ENCODE peak calls at places on chromosomes 1 and 21, in seven cellular contexts. G, Y, N, R, Q, J and H are unnamed samples.

GRCh38 chr1:117616356-117616755 is 10.5 kb downstream of the TENT5C start:
- DNase-seq in G (no peak), Y (no peak), N (no peak), R (no peak), Q (no peak), J (no peak), H (no peak)

GRCh38 chr21:25375675-25376074 is 231.6 kb downstream of the MRPL39 start:
- DNase-seq in G (no peak), Y (no peak), N (no peak), R (peak), Q (peak), J (no peak), H (no peak)

GRCh38 chr1:211788626-211789025 is 41.9 kb downstream of the LPGAT1 start:
- DNase-seq in G (no peak), Y (no peak), N (no peak), R (no peak), Q (no peak), J (no peak), H (no peak)

GRCh38 chr21:17570773-17571172 is 41.9 kb downstream of the BTG3 start:
- DNase-seq in G (no peak), Y (no peak), N (no peak), R (no peak), Q (no peak), J (no peak), H (no peak)

GRCh38 chr1:178065250-178065649 is 28.7 kb upstream of the RASAL2 start:
- DNase-seq in G (no peak), Y (no peak), N (peak), R (no peak), Q (no peak), J (no peak), H (no peak)

GRCh38 chr1:242002528-242002927 is 3.6 kb upstream of the MAP1LC3C start:
- DNase-seq in G (no peak), Y (no peak), N (no peak), R (no peak), Q (peak), J (no peak), H (no peak)

GRCh38 chr1:172948457-172948856 is 102.3 kb downstream of the TNFSF18 start:
- DNase-seq in G (no peak), Y (peak), N (no peak), R (no peak), Q (peak), J (no peak), H (no peak)

GRCh38 chr1:44267438-44267837 is 54.2 kb downstream of the DMAP1 start:
- DNase-seq in G (peak), Y (no peak), N (no peak), R (no peak), Q (no peak), J (no peak), H (no peak)

GRCh38 chr1:71796044-71796443 is 486.3 kb downstream of the NEGR1 start:
- DNase-seq in G (peak), Y (no peak), N (no peak), R (no peak), Q (no peak), J (no peak), H (no peak)

GRCh38 chr1:150567717-150568561 is 11.5 kb downstream of the MCL1 start:
- DNase-seq in G (peak), Y (no peak), N (peak), R (peak), Q (peak), J (no peak), H (peak)

GRCh38 chr21:33994373-33994772 is 78.8 kb upstream of the ATP5PO start:
- DNase-seq in G (no peak), Y (no peak), N (no peak), R (no peak), Q (no peak), J (no peak), H (no peak)

GRCh38 chr1:226601456-226601855 is 52.9 kb downstream of the STUM start:
- DNase-seq in G (no peak), Y (no peak), N (no peak), R (no peak), Q (no peak), J (no peak), H (no peak)

GRCh38 chr1:20600156-20600555 is 11.3 kb downstream of the CDA start:
- DNase-seq in G (no peak), Y (no peak), N (no peak), R (no peak), Q (no peak), J (no peak), H (no peak)

GRCh38 chr1:15948600-15949452 is 27.1 kb downstream of the ZBTB17 start:
- DNase-seq in G (no peak), Y (no peak), N (no peak), R (peak), Q (peak), J (no peak), H (no peak)

GRCh38 chr1:183589836-183590224 is 429 bp downstream of the NCF2 start:
- DNase-seq in G (no peak), Y (no peak), N (no peak), R (no peak), Q (no peak), J (peak), H (no peak)

GRCh38 chr1:25692560-25692959 is 76.0 kb downstream of the MAN1C1 start:
- DNase-seq in G (peak), Y (no peak), N (peak), R (no peak), Q (no peak), J (no peak), H (no peak)